ENCODE peak calls at places on chromosomes 5 and 9, in ten cellular contexts. Z, S, A, G, D, U, L, J, E and C are unnamed samples.

GRCh38 chr5:179734536-179735164 is 2.0 kb downstream of the MAML1 start:
- DNase-seq in L (no peak), J (no peak), S (no peak), D (peak; percentile 19), Z (no peak), U (no peak), G (no peak), A (no peak), E (no peak), C (no peak)

GRCh38 chr9:79609468-79610018 is 37.8 kb downstream of the TLE4 start:
- DNase-seq in G (no peak), L (no peak), U (no peak), D (no peak), Z (no peak), E (no peak), A (no peak), J (no peak), S (no peak), C (no peak)

GRCh38 chr9:120932086-120932818 is 5.7 kb upstream of the TRAF1 start:
- DNase-seq in U (no peak), G (no peak), E (no peak), J (no peak), A (no peak), S (no peak), D (peak; percentile 24), L (no peak), Z (no peak), C (no peak)

GRCh38 chr9:10562581-10563343 is 50.0 kb downstream of the PTPRD start:
- DNase-seq in A (no peak), S (no peak), J (no peak), E (peak; percentile 87), L (no peak), U (no peak), G (no peak), D (no peak), Z (no peak), C (no peak)

GRCh38 chr5:170333161-170333909 is 35.8 kb upstream of the LCP2 start:
- DNase-seq in U (no peak), S (no peak), J (peak; percentile 54), E (no peak), Z (no peak), D (no peak), L (no peak), G (no peak), A (no peak), C (no peak)

GRCh38 chr5:24226492-24226891 is 418.3 kb downstream of the CDH10 start:
- DNase-seq in Z (no peak), G (no peak), S (no peak), A (peak; percentile 13), E (no peak), L (no peak), U (no peak), J (no peak), D (no peak), C (no peak)

GRCh38 chr9:114893622-114894021 is 36.8 kb downstream of the TNFSF8 start:
- DNase-seq in A (no peak), U (no peak), E (peak; percentile 47), D (no peak), S (no peak), J (no peak), Z (no peak), G (no peak), L (no peak), C (no peak)

GRCh38 chr5:140408750-140409241 is 7.2 kb downstream of the ANKHD1 start:
- DNase-seq in E (peak; percentile 37), G (no peak), J (no peak), D (no peak), Z (no peak), L (no peak), U (no peak), S (no peak), A (no peak), C (no peak)

GRCh38 chr5:483011-483410 is 40.0 kb downstream of the EXOC3 start:
- DNase-seq in S (no peak), A (no peak), L (no peak), D (no peak), Z (no peak), U (no peak), J (no peak), E (no peak), G (no peak), C (no peak)

DNA sequence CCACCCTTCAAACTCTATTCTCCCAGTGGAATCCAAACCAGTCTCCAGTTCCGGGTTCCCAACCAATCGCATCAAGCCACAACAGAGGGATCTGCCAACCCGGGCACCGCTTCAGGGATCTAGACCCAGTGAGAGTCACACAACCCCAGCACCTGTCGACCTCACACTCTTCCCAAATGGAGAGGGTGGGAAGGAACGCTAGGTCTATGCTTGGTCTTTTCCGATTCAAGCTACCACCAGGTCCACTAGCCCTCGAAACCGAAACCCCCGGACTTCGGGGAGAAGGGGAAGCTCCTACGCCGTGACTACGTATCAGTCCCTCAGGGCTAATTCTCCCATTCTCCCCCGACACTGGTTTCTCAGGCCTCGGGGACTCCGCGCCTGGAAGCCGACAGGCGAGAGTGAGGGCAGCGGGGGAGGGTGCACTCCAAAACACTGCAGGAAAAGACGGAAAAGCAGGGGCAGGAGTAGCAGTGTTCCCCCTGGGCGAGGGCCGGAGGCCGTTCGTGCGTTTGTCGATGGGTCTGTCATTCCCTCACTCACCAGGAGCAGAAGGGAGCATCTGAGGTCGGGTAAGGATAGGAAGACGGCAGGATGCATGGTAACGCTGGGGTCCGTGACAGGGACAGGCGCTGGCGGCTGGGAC is 436 bp downstream of the ERP44 start:
- DNase-seq in L (peak; percentile 76), E (peak; percentile 96), A (peak; percentile 38), D (peak; percentile 59), Z (peak; percentile 54), U (peak; percentile 79), G (peak; percentile 32), S (no peak), J (peak; percentile 93), C (peak; percentile 82)
- H3K27ac ChIP-seq in L (peak overlapping the region; percentile 99), E (peak overlapping the region; percentile 89), A (peak overlapping the region; percentile 93), D (peak overlapping the region; percentile 94), Z (peak overlapping the region; percentile 91), U (peak overlapping the region; percentile 95), G (peak overlapping the region; percentile 75), S (peak overlapping the region; percentile 80), J (peak overlapping the region; percentile 96), C (peak overlapping the region; percentile 73)

DNA sequence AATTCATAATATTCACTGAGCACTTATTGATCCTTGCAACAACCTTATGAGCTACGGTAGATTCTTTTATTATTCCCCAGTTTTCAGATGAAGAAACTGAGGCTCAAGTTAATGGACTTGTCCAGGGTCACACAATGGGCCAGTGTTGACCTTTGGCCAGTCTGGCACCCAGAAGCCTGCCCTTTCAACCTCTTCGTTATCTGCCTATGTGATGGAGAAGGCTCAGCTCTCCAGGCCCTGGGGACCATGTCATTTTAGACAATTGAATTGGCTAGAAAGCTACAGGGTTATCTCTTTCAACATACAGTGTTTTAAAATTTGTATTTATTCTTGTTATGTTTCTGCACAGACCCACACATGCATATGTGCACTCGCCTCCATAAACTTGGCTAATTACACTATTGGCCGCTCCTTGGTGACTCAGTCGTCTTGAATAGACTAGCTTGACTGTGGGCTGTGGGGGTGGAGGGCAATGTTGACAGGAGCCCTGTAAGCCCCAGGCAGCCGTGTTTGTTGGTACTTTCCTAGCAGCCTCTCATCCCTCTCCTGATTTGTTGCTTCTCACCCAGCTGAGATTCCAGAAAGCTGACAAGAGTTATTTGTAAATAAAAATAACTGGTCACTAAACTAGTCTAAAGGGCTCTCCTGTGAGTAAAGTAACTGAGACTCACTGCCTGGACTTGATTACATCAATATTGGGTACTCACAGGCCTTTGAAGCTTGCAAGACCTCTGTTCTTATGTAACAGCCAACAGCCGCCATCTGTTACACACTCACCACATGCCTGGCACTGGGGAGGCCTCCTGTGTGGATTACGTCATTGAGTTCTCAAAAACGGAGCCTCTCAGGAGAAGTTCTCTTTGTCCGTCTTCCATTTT is 8.5 kb upstream of the ANGPTL2 start:
- DNase-seq in G (peak; percentile 92), L (peak; percentile 88), D (peak; percentile 42), E (peak; percentile 89), A (peak; percentile 95), Z (peak; percentile 56), J (no peak), U (peak; percentile 69), S (no peak), C (peak; percentile 74)
- H3K27ac ChIP-seq in G (no peak overlapping the region), L (peak overlapping the region; percentile 92), D (no peak overlapping the region), E (peak overlapping the region; percentile 59), A (no peak overlapping the region), Z (peak overlapping the region; percentile 90), J (peak overlapping the region; percentile 86), U (peak overlapping the region; percentile 61), S (peak overlapping the region; percentile 96), C (peak overlapping the region; percentile 59)

GRCh38 chr5:132363431-132364112 is 5.9 kb upstream of the SLC22A5 start:
- DNase-seq in D (peak; percentile 89), Z (no peak), S (no peak), L (peak; percentile 92), J (peak; percentile 69), A (peak; percentile 87), E (peak; percentile 88), G (no peak), U (no peak), C (no peak)

GRCh38 chr5:132365213-132365612 is 4.3 kb upstream of the SLC22A5 start:
- DNase-seq in G (no peak), U (peak; percentile 17), E (peak; percentile 92), L (no peak), D (no peak), S (no peak), Z (no peak), J (peak; percentile 78), A (peak; percentile 79), C (no peak)

GRCh38 chr5:132369012-132369470 is 469 bp upstream of the SLC22A5 start:
- DNase-seq in D (no peak), Z (no peak), L (no peak), U (no peak), J (no peak), G (no peak), E (no peak), A (no peak), S (no peak), C (no peak)

GRCh38 chr5:132362086-132362485 is 7.4 kb upstream of the SLC22A5 start:
- DNase-seq in D (no peak), G (no peak), S (no peak), Z (no peak), U (no peak), E (no peak), J (no peak), A (no peak), L (no peak), C (no peak)

GRCh38 chr5:132364319-132364718 is 5.2 kb upstream of the SLC22A5 start:
- DNase-seq in U (no peak), Z (no peak), E (peak; percentile 87), L (peak; percentile 75), G (no peak), S (no peak), D (peak; percentile 75), A (peak; percentile 87), J (no peak), C (no peak)
- H3K27ac ChIP-seq in U (no peak overlapping the region), Z (peak overlapping the region; percentile 89), E (peak overlapping the region; percentile 96), L (peak overlapping the region; percentile 92), G (no peak overlapping the region), S (no peak overlapping the region), D (peak overlapping the region; percentile 50), A (no peak overlapping the region), J (no peak overlapping the region), C (no peak overlapping the region)

DNA sequence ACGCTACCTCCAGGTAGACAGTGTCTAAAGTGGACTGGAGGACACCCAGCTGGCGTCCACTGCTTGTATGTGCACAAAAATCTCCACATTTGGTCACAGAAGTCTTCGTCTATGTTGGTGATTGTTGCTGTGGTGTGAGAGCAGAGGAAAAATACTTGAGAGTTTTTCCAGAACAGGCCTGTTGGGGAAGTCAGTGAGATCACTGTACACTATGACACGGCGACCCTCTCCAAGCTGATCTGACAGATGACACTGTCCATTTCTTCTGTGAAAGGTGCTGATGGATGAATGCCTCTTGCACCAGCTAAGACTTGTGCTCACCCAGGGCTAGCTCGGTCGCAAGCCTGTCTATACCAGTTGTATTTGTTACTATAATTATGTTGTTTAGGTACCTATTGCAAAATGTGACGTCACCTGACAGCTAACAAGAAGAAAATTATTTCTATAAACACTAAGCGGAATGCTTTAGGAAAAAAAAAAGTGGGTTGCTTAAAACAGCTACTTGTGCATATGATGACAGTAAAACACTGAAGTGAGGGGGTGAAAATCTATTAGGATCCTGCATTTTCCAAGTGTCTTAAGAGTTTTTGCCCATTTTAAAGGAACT is 142.3 kb downstream of the ROR2 start:
- DNase-seq in U (no peak), J (no peak), E (no peak), A (no peak), Z (no peak), L (no peak), S (no peak), G (no peak), D (no peak), C (no peak)
- H3K27ac ChIP-seq in U (no peak overlapping the region), J (no peak overlapping the region), E (no peak overlapping the region), A (peak overlapping the region; percentile 98), Z (no peak overlapping the region), L (no peak overlapping the region), S (no peak overlapping the region), G (no peak overlapping the region), D (no peak overlapping the region), C (no peak overlapping the region)